ENCODE peak calls at places on chromosomes 12 and 14, in six cellular contexts. W is CD4-positive, alpha-beta T cell; V is effector memory CD4-positive, alpha-beta T cell; K is activated T-cell treated with anti-CD3 and anti-CD28 coated beads, Interleukin-2, amount 50 U/mL, for 72 hours; I is HFFc6; F is activated naive CD4-positive, alpha-beta T cell. B is an unnamed sample.

GRCh38 chr12:115255257-115255656 is 571.3 kb upstream of the TBX3 start:
- DNase-seq in W (no peak), V (no peak), K (no peak), I (no peak), F (no peak), B (no peak)

GRCh38 chr12:10719482-10719881 is 3.6 kb downstream of the YBX3 start:
- DNase-seq in W (no peak), V (no peak), K (no peak), I (no peak), F (no peak), B (no peak)

GRCh38 chr14:103576371-103577024 is 13.7 kb downstream of the COA8 start:
- DNase-seq in W (no peak), V (no peak), K (no peak), I (peak), F (no peak), B (no peak)

GRCh38 chr14:95265106-95266094 is 54.3 kb downstream of the CLMN start:
- DNase-seq in W (no peak), V (no peak), K (peak), I (peak), F (no peak), B (no peak)

GRCh38 chr12:111642681-111643427 is 42.9 kb downstream of the BRAP start:
- DNase-seq in W (no peak), V (no peak), K (no peak), I (no peak), F (no peak), B (no peak)

GRCh38 chr14:61466249-61466904 is 145.0 kb downstream of the PRKCH start:
- DNase-seq in W (no peak), V (no peak), K (no peak), I (peak), F (no peak), B (no peak)

GRCh38 chr12:26830783-26831601 is 2.0 kb downstream of the ITPR2 start:
- DNase-seq in W (no peak), V (no peak), K (no peak), I (no peak), F (no peak), B (no peak)

GRCh38 chr12:115444336-115444735 is 760.4 kb upstream of the TBX3 start:
- DNase-seq in W (no peak), V (no peak), K (no peak), I (no peak), F (no peak), B (no peak)

GRCh38 chr12:119678459-119678858 is 10.5 kb downstream of the PRKAB1 start:
- DNase-seq in W (no peak), V (no peak), K (no peak), I (no peak), F (no peak), B (no peak)

GRCh38 chr12:7047318-7047717 is 13.2 kb upstream of the C1S start:
- DNase-seq in W (no peak), V (no peak), K (no peak), I (no peak), F (no peak), B (no peak)

B was measured in T-helper 17 cell.